ENCODE peak calls at places on chromosome 16, in nine cellular contexts. C is fibroblast of the conjunctiva; M is NCI-H1436; T is fibroblast of villous mesenchyme; P is naive thymus-derived CD8-positive, alpha-beta T cell; H is effector memory CD8-positive, alpha-beta T cell; D is non-pigmented ciliary epithelial cell; U is thoracic aorta; I is hypothalamus. R is an unnamed sample.

GRCh38 chr16:11734025-11734652 is 8.5 kb downstream of the TXNDC11 start:
- DNase-seq in M (no peak), I (no peak), D (no peak), C (no peak), H (no peak), T (no peak), P (no peak), U (no peak), R (no peak)

GRCh38 chr16:4392382-4393242 is 21.0 kb downstream of the VASN start:
- DNase-seq in D (no peak), M (no peak), T (peak), I (no peak), C (no peak), U (no peak), P (no peak), H (no peak), R (peak)

GRCh38 chr16:2795714-2796143 is 2.5 kb upstream of the PRSS41 start:
- DNase-seq in I (no peak), C (no peak), P (no peak), T (peak), M (no peak), D (no peak), H (no peak), U (no peak), R (no peak)

GRCh38 chr16:11890231-11890630 is 25.5 kb downstream of the GSPT1 start:
- DNase-seq in T (no peak), C (no peak), I (no peak), H (no peak), U (no peak), D (no peak), P (no peak), M (no peak), R (no peak)

GRCh38 chr16:89721644-89722391 is 481 bp downstream of the ZNF276 start:
- DNase-seq in U (no peak), D (no peak), P (peak), T (peak), I (peak), H (peak), M (peak), C (no peak), R (peak)

GRCh38 chr16:86492961-86493639 is 17.2 kb upstream of the FOXF1 start:
- DNase-seq in D (no peak), U (no peak), P (no peak), H (no peak), I (no peak), M (no peak), C (no peak), T (no peak), R (no peak)

GRCh38 chr16:62450291-62450690 is 414.1 kb upstream of the CDH8 start:
- DNase-seq in D (no peak), I (no peak), M (no peak), P (no peak), H (no peak), T (no peak), U (no peak), C (no peak), R (no peak)

GRCh38 chr16:83532634-83533033 is 275.1 kb upstream of the HSBP1 start:
- DNase-seq in I (no peak), H (no peak), T (no peak), D (no peak), U (no peak), P (no peak), C (no peak), M (no peak), R (no peak)

GRCh38 chr16:962366-962765 is 8.4 kb downstream of the LMF1 start:
- DNase-seq in D (no peak), H (no peak), I (no peak), C (no peak), T (no peak), M (no peak), P (no peak), U (no peak), R (peak)

GRCh38 chr16:85492617-85492957 is 120.5 kb upstream of the GSE1 start:
- DNase-seq in I (no peak), T (no peak), H (no peak), P (no peak), D (no peak), C (no peak), U (no peak), M (no peak), R (no peak)

R was measured in kidney.